ENCODE peak calls at places on chromosomes 4 and X, in eight cellular contexts. One of them, this sample, is unnamed.

GRCh38 chr4:33746979-33747378 is 2497.3 kb downstream of the ARAP2 start:
- DNase-seq in A549: no peak
- DNase-seq in left lung: no peak
- DNase-seq in heart right ventricle: no peak
- DNase-seq in hepatocyte: no peak
- DNase-seq in lower lobe of right lung: no peak
- DNase-seq in GM23338: no peak
- DNase-seq in CD8-positive, alpha-beta memory T cell: no peak
- DNase-seq in this sample: no peak

GRCh38 chrX:9745417-9746115 is 20.1 kb downstream of the GPR143 start:
- DNase-seq in lower lobe of right lung: no peak
- DNase-seq in GM23338: no peak
- DNase-seq in CD8-positive, alpha-beta memory T cell: no peak
- DNase-seq in A549: no peak
- DNase-seq in hepatocyte: no peak
- DNase-seq in left lung: no peak
- DNase-seq in heart right ventricle: peak; percentile 22
- DNase-seq in this sample: no peak

GRCh38 chr4:84126061-84126787 is 372.9 kb downstream of the NKX6-1 start:
- DNase-seq in left lung: no peak
- DNase-seq in CD8-positive, alpha-beta memory T cell: no peak
- DNase-seq in GM23338: peak; percentile 2
- DNase-seq in A549: no peak
- DNase-seq in heart right ventricle: no peak
- DNase-seq in lower lobe of right lung: no peak
- DNase-seq in hepatocyte: no peak
- DNase-seq in this sample: no peak

GRCh38 chrX:40366661-40367060 is 214.1 kb upstream of the ATP6AP2 start:
- DNase-seq in lower lobe of right lung: no peak
- DNase-seq in left lung: no peak
- DNase-seq in GM23338: peak; percentile 50
- DNase-seq in hepatocyte: no peak
- DNase-seq in A549: no peak
- DNase-seq in CD8-positive, alpha-beta memory T cell: no peak
- DNase-seq in heart right ventricle: no peak
- DNase-seq in this sample: no peak

GRCh38 chr4:172982151-172982590 is 186.4 kb upstream of the GALNT7 start:
- DNase-seq in hepatocyte: no peak
- DNase-seq in lower lobe of right lung: no peak
- DNase-seq in heart right ventricle: no peak
- DNase-seq in A549: peak; percentile 90
- DNase-seq in left lung: no peak
- DNase-seq in GM23338: no peak
- DNase-seq in CD8-positive, alpha-beta memory T cell: no peak
- DNase-seq in this sample: no peak

GRCh38 chr4:38856046-38856445 is 571 bp downstream of the TLR6 start:
- DNase-seq in heart right ventricle: peak; percentile 11
- DNase-seq in GM23338: no peak
- DNase-seq in A549: peak; percentile 39
- DNase-seq in hepatocyte: no peak
- DNase-seq in CD8-positive, alpha-beta memory T cell: no peak
- DNase-seq in left lung: no peak
- DNase-seq in lower lobe of right lung: peak; percentile 55
- DNase-seq in this sample: no peak

GRCh38 chr4:19514276-19515070 is 737.2 kb upstream of the SLIT2 start:
- DNase-seq in lower lobe of right lung: no peak
- DNase-seq in A549: no peak
- DNase-seq in CD8-positive, alpha-beta memory T cell: no peak
- DNase-seq in left lung: no peak
- DNase-seq in GM23338: no peak
- DNase-seq in heart right ventricle: no peak
- DNase-seq in hepatocyte: no peak
- DNase-seq in this sample: no peak

GRCh38 chrX:123450217-123450616 is 266.1 kb downstream of the GRIA3 start:
- DNase-seq in hepatocyte: peak; percentile 7
- DNase-seq in GM23338: peak; percentile 37
- DNase-seq in left lung: no peak
- DNase-seq in A549: peak; percentile 17
- DNase-seq in CD8-positive, alpha-beta memory T cell: no peak
- DNase-seq in heart right ventricle: no peak
- DNase-seq in lower lobe of right lung: no peak
- DNase-seq in this sample: no peak

GRCh38 chr4:52853351-52853750 is 8.8 kb upstream of the RASL11B start:
- DNase-seq in hepatocyte: no peak
- DNase-seq in CD8-positive, alpha-beta memory T cell: no peak
- DNase-seq in heart right ventricle: no peak
- DNase-seq in GM23338: no peak
- DNase-seq in A549: no peak
- DNase-seq in left lung: no peak
- DNase-seq in lower lobe of right lung: no peak
- DNase-seq in this sample: no peak

GRCh38 chr4:175873707-175874106 is 61.6 kb upstream of the GPM6A start:
- DNase-seq in A549: no peak
- DNase-seq in hepatocyte: no peak
- DNase-seq in GM23338: no peak
- DNase-seq in lower lobe of right lung: no peak
- DNase-seq in heart right ventricle: no peak
- DNase-seq in CD8-positive, alpha-beta memory T cell: no peak
- DNase-seq in left lung: no peak
- DNase-seq in this sample: no peak

GRCh38 chr4:184460495-184461285 is 13.7 kb downstream of the IRF2 start:
- DNase-seq in A549: no peak
- DNase-seq in lower lobe of right lung: no peak
- DNase-seq in heart right ventricle: no peak
- DNase-seq in left lung: no peak
- DNase-seq in hepatocyte: no peak
- DNase-seq in CD8-positive, alpha-beta memory T cell: no peak
- DNase-seq in GM23338: no peak
- DNase-seq in this sample: no peak
- H3K27ac ChIP-seq in A549: no peak overlapping the region
- H3K27ac ChIP-seq in lower lobe of right lung: no peak overlapping the region
- H3K27ac ChIP-seq in heart right ventricle: no peak overlapping the region
- H3K27ac ChIP-seq in left lung: peak overlapping the region; percentile 24
- H3K27ac ChIP-seq in hepatocyte: peak overlapping the region; percentile 66
- H3K27ac ChIP-seq in CD8-positive, alpha-beta memory T cell: no peak overlapping the region
- H3K27ac ChIP-seq in GM23338: no peak overlapping the region
- H3K27ac ChIP-seq in this sample: no peak overlapping the region

DNA sequence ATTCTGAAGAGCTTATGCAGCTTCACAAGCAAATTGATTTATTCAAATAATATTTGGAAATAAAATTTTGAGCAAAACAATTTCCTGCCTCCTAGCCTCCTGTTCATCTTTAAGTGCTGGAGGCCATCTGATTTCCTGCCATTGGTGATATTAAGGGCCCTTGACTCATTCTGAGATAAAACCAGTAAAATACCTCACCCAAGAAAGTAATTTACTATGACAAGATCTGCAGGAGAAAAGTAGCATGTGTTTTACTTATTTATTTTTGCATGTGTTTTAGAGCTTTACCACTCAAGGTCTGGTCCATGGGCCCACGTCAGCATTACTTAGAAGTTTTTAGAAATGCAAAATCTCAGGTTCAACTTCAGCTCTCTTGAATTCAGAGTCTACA is 67.7 kb downstream of the DCLK2 start:
- DNase-seq in CD8-positive, alpha-beta memory T cell: no peak
- DNase-seq in A549: no peak
- DNase-seq in left lung: no peak
- DNase-seq in heart right ventricle: no peak
- DNase-seq in lower lobe of right lung: no peak
- DNase-seq in GM23338: no peak
- DNase-seq in hepatocyte: no peak
- DNase-seq in this sample: no peak
- H3K27ac ChIP-seq in CD8-positive, alpha-beta memory T cell: no peak overlapping the region
- H3K27ac ChIP-seq in A549: no peak overlapping the region
- H3K27ac ChIP-seq in left lung: no peak overlapping the region
- H3K27ac ChIP-seq in heart right ventricle: no peak overlapping the region
- H3K27ac ChIP-seq in lower lobe of right lung: no peak overlapping the region
- H3K27ac ChIP-seq in GM23338: no peak overlapping the region
- H3K27ac ChIP-seq in hepatocyte: no peak overlapping the region
- H3K27ac ChIP-seq in this sample: no peak overlapping the region

GRCh38 chr4:101831816-101832215 is 41.3 kb downstream of the BANK1 start:
- DNase-seq in hepatocyte: no peak
- DNase-seq in lower lobe of right lung: no peak
- DNase-seq in GM23338: peak; percentile 3
- DNase-seq in heart right ventricle: no peak
- DNase-seq in A549: no peak
- DNase-seq in left lung: no peak
- DNase-seq in CD8-positive, alpha-beta memory T cell: no peak
- DNase-seq in this sample: no peak

GRCh38 chr4:101833455-101833854 is 42.9 kb downstream of the BANK1 start:
- DNase-seq in GM23338: no peak
- DNase-seq in CD8-positive, alpha-beta memory T cell: no peak
- DNase-seq in hepatocyte: no peak
- DNase-seq in heart right ventricle: no peak
- DNase-seq in A549: no peak
- DNase-seq in lower lobe of right lung: no peak
- DNase-seq in left lung: no peak
- DNase-seq in this sample: no peak

GRCh38 chr4:101835121-101835904 is 44.8 kb downstream of the BANK1 start:
- DNase-seq in CD8-positive, alpha-beta memory T cell: no peak
- DNase-seq in hepatocyte: peak; percentile 15
- DNase-seq in A549: peak; percentile 69
- DNase-seq in heart right ventricle: peak; percentile 8
- DNase-seq in lower lobe of right lung: no peak
- DNase-seq in left lung: no peak
- DNase-seq in GM23338: no peak
- DNase-seq in this sample: no peak
- H3K27ac ChIP-seq in CD8-positive, alpha-beta memory T cell: no peak overlapping the region
- H3K27ac ChIP-seq in hepatocyte: no peak overlapping the region
- H3K27ac ChIP-seq in A549: peak overlapping the region; percentile 71
- H3K27ac ChIP-seq in heart right ventricle: no peak overlapping the region
- H3K27ac ChIP-seq in lower lobe of right lung: no peak overlapping the region
- H3K27ac ChIP-seq in left lung: peak overlapping the region; percentile 31
- H3K27ac ChIP-seq in GM23338: no peak overlapping the region
- H3K27ac ChIP-seq in this sample: no peak overlapping the region

DNA sequence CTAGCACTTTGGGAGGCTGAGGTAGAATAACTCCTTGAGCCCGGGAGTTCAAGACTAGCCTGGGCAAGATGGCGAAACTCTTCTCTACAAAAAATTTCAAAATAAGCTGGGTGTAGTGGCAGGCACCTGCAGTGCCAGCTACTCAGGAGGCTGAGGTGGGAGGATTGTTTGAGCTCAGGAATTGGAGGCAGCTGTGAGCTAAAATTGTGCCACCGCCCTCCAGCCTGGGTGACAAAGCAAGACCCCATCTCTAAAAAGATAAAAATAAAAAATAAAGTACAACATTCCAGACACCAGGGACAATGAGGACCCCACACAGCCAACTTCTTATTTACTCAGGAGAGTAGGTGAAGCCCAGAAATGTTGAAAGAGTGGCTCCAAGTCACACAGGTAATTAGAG is 53.0 kb downstream of the APBB2 start:
- DNase-seq in CD8-positive, alpha-beta memory T cell: no peak
- DNase-seq in hepatocyte: no peak
- DNase-seq in left lung: no peak
- DNase-seq in A549: no peak
- DNase-seq in lower lobe of right lung: no peak
- DNase-seq in GM23338: no peak
- DNase-seq in heart right ventricle: no peak
- DNase-seq in this sample: no peak
- H3K27ac ChIP-seq in CD8-positive, alpha-beta memory T cell: no peak overlapping the region
- H3K27ac ChIP-seq in hepatocyte: no peak overlapping the region
- H3K27ac ChIP-seq in left lung: no peak overlapping the region
- H3K27ac ChIP-seq in A549: peak overlapping the region; percentile 77
- H3K27ac ChIP-seq in lower lobe of right lung: no peak overlapping the region
- H3K27ac ChIP-seq in GM23338: no peak overlapping the region
- H3K27ac ChIP-seq in heart right ventricle: no peak overlapping the region
- H3K27ac ChIP-seq in this sample: no peak overlapping the region

DNA sequence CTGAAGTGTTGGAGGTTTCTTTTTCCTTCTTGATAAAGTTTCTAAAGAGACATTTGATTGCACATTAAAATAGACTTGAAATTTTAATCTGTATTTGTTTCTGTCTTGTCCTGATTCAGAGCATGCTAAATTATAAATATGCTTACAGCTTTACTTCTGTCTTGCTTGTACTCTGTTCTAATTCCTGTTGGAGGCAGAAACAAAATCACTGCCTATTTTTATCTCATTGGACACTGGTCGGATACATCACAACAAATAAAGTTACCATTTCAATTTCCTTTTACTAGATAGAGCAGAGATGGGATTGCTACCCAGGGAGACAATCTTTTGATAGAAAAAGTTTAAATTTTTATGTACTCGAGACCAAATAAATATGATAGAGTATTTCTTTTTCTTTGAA is 6.9 kb downstream of the ANK2 start:
- DNase-seq in A549: no peak
- DNase-seq in left lung: no peak
- DNase-seq in CD8-positive, alpha-beta memory T cell: no peak
- DNase-seq in GM23338: no peak
- DNase-seq in heart right ventricle: no peak
- DNase-seq in hepatocyte: no peak
- DNase-seq in lower lobe of right lung: no peak
- DNase-seq in this sample: no peak
- H3K27ac ChIP-seq in A549: no peak overlapping the region
- H3K27ac ChIP-seq in left lung: no peak overlapping the region
- H3K27ac ChIP-seq in CD8-positive, alpha-beta memory T cell: no peak overlapping the region
- H3K27ac ChIP-seq in GM23338: no peak overlapping the region
- H3K27ac ChIP-seq in heart right ventricle: no peak overlapping the region
- H3K27ac ChIP-seq in hepatocyte: no peak overlapping the region
- H3K27ac ChIP-seq in lower lobe of right lung: no peak overlapping the region
- H3K27ac ChIP-seq in this sample: no peak overlapping the region

DNA sequence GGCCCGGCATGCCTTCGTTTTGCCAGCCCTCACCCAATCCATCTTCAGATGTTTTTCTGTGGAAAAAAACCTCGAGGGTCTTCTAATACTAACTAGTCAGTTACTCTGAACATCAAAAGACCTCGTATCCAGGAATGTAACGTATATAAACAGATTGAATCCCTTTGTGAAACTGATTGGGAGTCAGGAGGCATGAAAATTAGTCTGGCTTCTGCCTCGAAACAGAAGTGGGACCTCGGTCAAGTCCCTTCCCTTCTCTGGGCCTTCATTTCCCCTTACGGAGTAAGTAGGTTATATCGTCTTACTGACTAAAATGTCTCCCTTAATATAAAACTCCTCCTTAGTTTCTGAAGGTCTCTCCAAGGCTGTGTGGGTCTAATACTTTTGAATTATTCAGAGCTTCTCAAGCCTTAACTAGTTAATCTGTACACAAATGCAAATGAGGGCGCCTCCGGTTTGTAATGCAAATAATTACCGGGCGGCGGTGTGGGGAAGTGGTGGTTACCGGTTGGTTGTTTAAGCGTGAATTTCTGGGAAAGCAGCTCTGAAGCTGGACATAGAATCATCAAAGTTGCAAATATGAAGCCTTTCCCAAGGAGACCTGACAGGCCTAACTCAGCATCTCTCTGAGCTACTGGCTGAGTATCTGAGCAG is 11.4 kb upstream of the NKRF start:
- DNase-seq in GM23338: peak; percentile 28
- DNase-seq in left lung: no peak
- DNase-seq in heart right ventricle: no peak
- DNase-seq in A549: no peak
- DNase-seq in lower lobe of right lung: no peak
- DNase-seq in CD8-positive, alpha-beta memory T cell: no peak
- DNase-seq in hepatocyte: no peak
- DNase-seq in this sample: no peak
- H3K27ac ChIP-seq in GM23338: no peak overlapping the region
- H3K27ac ChIP-seq in left lung: peak overlapping the region; percentile 82
- H3K27ac ChIP-seq in heart right ventricle: no peak overlapping the region
- H3K27ac ChIP-seq in A549: no peak overlapping the region
- H3K27ac ChIP-seq in lower lobe of right lung: no peak overlapping the region
- H3K27ac ChIP-seq in CD8-positive, alpha-beta memory T cell: no peak overlapping the region
- H3K27ac ChIP-seq in hepatocyte: no peak overlapping the region
- H3K27ac ChIP-seq in this sample: no peak overlapping the region